ENCODE peak calls at places on chromosomes 13 and 19, in four cellular contexts. M, U, D and W are unnamed samples.
A peak's percentile ranks its signal among the peaks of the same experiment; 100 is the strongest.

GRCh38 chr13:40495620-40496001 is 170.8 kb downstream of the FOXO1 start:
- DNase-seq in D (no peak), M (no peak), U (no peak), W (no peak)

GRCh38 chr19:10363789-10364281 is 16.5 kb downstream of the TYK2 start:
- DNase-seq in M (no peak), D (no peak), U (no peak), W (no peak)

GRCh38 chr19:55189424-55189823 is 9.3 kb upstream of the SYT5 start:
- DNase-seq in D (no peak), U (peak; percentile 63), M (peak; percentile 97), W (no peak)

GRCh38 chr13:29336356-29336755 is 259.1 kb downstream of the SLC7A1 start:
- DNase-seq in M (no peak), U (no peak), D (no peak), W (no peak)

GRCh38 chr13:46296920-46297319 is 85.2 kb downstream of the LRRC63 start:
- DNase-seq in D (no peak), M (peak; percentile 94), U (no peak), W (no peak)

GRCh38 chr13:31742102-31742695 is 2.9 kb downstream of the RXFP2 start:
- DNase-seq in D (no peak), U (peak; percentile 34), M (peak; percentile 75), W (peak; percentile 25)

GRCh38 chr19:43725468-43725867 is 9.6 kb downstream of the IRGC start:
- DNase-seq in U (no peak), M (no peak), D (no peak), W (peak; percentile 36)

GRCh38 chr19:3801412-3802096 is 15.4 kb upstream of the MATK start:
- DNase-seq in M (peak; percentile 33), U (no peak), D (peak; percentile 85), W (no peak)

GRCh38 chr13:43687038-43687437 is 99.7 kb downstream of the ENOX1 start:
- DNase-seq in M (peak; percentile 15), U (no peak), D (no peak), W (no peak)

GRCh38 chr13:30371649-30372265 is 50.5 kb upstream of the UBE2L5 start:
- DNase-seq in M (peak; percentile 68), D (no peak), U (no peak), W (peak; percentile 99)

GRCh38 chr13:33110713-33111413 is 94.6 kb downstream of the KL start:
- DNase-seq in U (peak; percentile 36), D (no peak), M (peak; percentile 43), W (no peak)

GRCh38 chr19:7751157-7751783 is 3.9 kb upstream of the CD209 start:
- DNase-seq in D (no peak), M (no peak), U (no peak), W (no peak)

GRCh38 chr13:31044658-31045620 is 112.5 kb downstream of the TEX26 start:
- DNase-seq in U (no peak), D (no peak), M (no peak), W (no peak)

GRCh38 chr19:40232479-40232878 is 6.0 kb upstream of the CCNP start:
- DNase-seq in U (no peak), D (peak; percentile 53), M (no peak), W (no peak)

GRCh38 chr19:10713317-10713716 is 4.6 kb upstream of the DNM2 start:
- DNase-seq in M (no peak), D (no peak), U (no peak), W (no peak)

GRCh38 chr19:3516675-3517207 is 10.6 kb downstream of the FZR1 start:
- DNase-seq in M (no peak), D (no peak), U (no peak), W (no peak)

GRCh38 chr13:91347996-91348905 is 764 bp downstream of the MIR17HG start:
- DNase-seq in M (peak; percentile 34), U (peak; percentile 53), D (peak; percentile 89), W (peak; percentile 40)

GRCh38 chr13:42075517-42075916 is 27.1 kb downstream of the DGKH start:
- DNase-seq in U (no peak), M (no peak), D (no peak), W (no peak)